ENCODE peak calls at places on chromosomes 12 and 14, in eight cellular contexts. U is activated CD4-positive, alpha-beta T cell treated with anti-CD3 and anti-CD28 coated beads, Interleukin-2, amount 10 ng/mL, durations not matched to agents 7 days and 5 days; H is AG08396; V is GM13976; M is GM19239; P is GM12865; L is substantia nigra; J is stimulated activated CD8-positive, alpha-beta memory T cell treated with anti-CD3 and anti-CD28 coated beads, Interleukin-4, amount 100 ng/mL, for 4 hours. N is an unnamed sample.

GRCh38 chr12:57722716-57723629 is 15.6 kb downstream of the AGAP2 start:
- DNase-seq in U (peak; percentile 5), H (no peak), V (peak; percentile 21), M (no peak), P (no peak), L (no peak), J (no peak), N (no peak)

GRCh38 chr14:80100681-80101080 is 110.6 kb downstream of the DIO2 start:
- DNase-seq in U (no peak), H (no peak), V (no peak), M (no peak), P (no peak), L (peak; percentile 5), J (no peak), N (no peak)

GRCh38 chr14:37587881-37588666 is 7.0 kb downstream of the FOXA1 start:
- DNase-seq in U (no peak), H (no peak), V (peak; percentile 17), M (no peak), P (no peak), L (no peak), J (no peak), N (no peak)

GRCh38 chr12:28937196-28937595 is 211.9 kb upstream of the FAR2 start:
- DNase-seq in U (no peak), H (no peak), V (no peak), M (no peak), P (no peak), L (no peak), J (no peak), N (no peak)

GRCh38 chr14:101497910-101498860 is 63.1 kb upstream of the DIO3 start:
- DNase-seq in U (no peak), H (no peak), V (no peak), M (no peak), P (no peak), L (no peak), J (no peak), N (no peak)

GRCh38 chr12:18262514-18262913 is 1.2 kb downstream of the PIK3C2G start:
- DNase-seq in U (no peak), H (no peak), V (no peak), M (no peak), P (no peak), L (no peak), J (no peak), N (no peak)

GRCh38 chr14:89673499-89674225 is 256.6 kb upstream of the FOXN3 start:
- DNase-seq in U (peak; percentile 13), H (peak; percentile 29), V (no peak), M (no peak), P (no peak), L (no peak), J (no peak), N (no peak)

GRCh38 chr12:58741226-58741625 is 179.1 kb downstream of the LRIG3 start:
- DNase-seq in U (no peak), H (no peak), V (no peak), M (no peak), P (no peak), L (no peak), J (no peak), N (no peak)

GRCh38 chr14:68676511-68676943 is 116.3 kb downstream of the ZFP36L1 start:
- DNase-seq in U (no peak), H (no peak), V (no peak), M (no peak), P (no peak), L (no peak), J (no peak), N (no peak)

GRCh38 chr12:101877816-101878811 is 734 bp downstream of the DRAM1 start:
- DNase-seq in U (no peak), H (peak; percentile 41), V (no peak), M (no peak), P (peak; percentile 53), L (peak; percentile 23), J (no peak), N (peak; percentile 8)

GRCh38 chr14:61495809-61496208 is 174.4 kb downstream of the PRKCH start:
- DNase-seq in U (no peak), H (no peak), V (no peak), M (no peak), P (no peak), L (no peak), J (no peak), N (no peak)

GRCh38 chr14:102928412-102929348 is 6.2 kb downstream of the AMN start:
- DNase-seq in U (peak; percentile 66), H (peak; percentile 73), V (peak; percentile 91), M (peak; percentile 96), P (peak; percentile 84), L (no peak), J (peak; percentile 73), N (no peak)

GRCh38 chr12:95634622-95635621 is 83.6 kb upstream of the USP44 start:
- DNase-seq in U (no peak), H (no peak), V (no peak), M (no peak), P (no peak), L (no peak), J (no peak), N (no peak)